ENCODE peak calls at places on chromosomes 11 and 22, in eight cellular contexts. F is cardiac septum, R is C1 segment of cervical spinal cord, B is M059J, P is Caki2, G is left cardiac atrium, V is AG10803, Z is astrocyte of the cerebellum. U is an unnamed sample.

GRCh38 chr11:196786-197731 is 4.2 kb downstream of the SCGB1C1 start:
- DNase-seq in F (peak; percentile 62), G (peak; percentile 20), R (no peak), V (no peak), P (no peak), Z (no peak), B (peak; percentile 30), U (no peak)

GRCh38 chr11:76700177-76701100 is 29.9 kb upstream of the LRRC32 start:
- DNase-seq in V (peak; percentile 95), F (no peak), G (peak; percentile 34), R (no peak), B (peak; percentile 93), Z (peak; percentile 45), P (peak; percentile 14), U (no peak)

GRCh38 chr22:20203142-20204099 is 52.6 kb upstream of the CCDC188 start:
- DNase-seq in F (no peak), G (peak; percentile 43), R (no peak), V (peak; percentile 9), P (peak; percentile 92), B (peak; percentile 40), Z (no peak), U (no peak)

GRCh38 chr22:23834830-23835772 is 3.7 kb downstream of the DERL3 start:
- DNase-seq in R (peak; percentile 67), G (peak; percentile 64), V (no peak), B (no peak), Z (no peak), P (no peak), F (peak; percentile 85), U (peak; percentile 85)

GRCh38 chr22:35561796-35562526 is 21.3 kb downstream of the RASD2 start:
- DNase-seq in F (no peak), P (peak; percentile 69), B (peak; percentile 82), R (no peak), Z (no peak), G (no peak), V (peak; percentile 61), U (no peak)

GRCh38 chr11:1733716-1734351 is 16.6 kb downstream of the IFITM10 start:
- DNase-seq in F (no peak), Z (no peak), P (no peak), R (no peak), B (peak; percentile 14), V (no peak), G (no peak), U (no peak)

GRCh38 chr11:57463596-57464342 is 3.4 kb downstream of the RTN4RL2 start:
- DNase-seq in Z (no peak), B (no peak), V (no peak), G (no peak), P (no peak), R (no peak), F (no peak), U (no peak)

GRCh38 chr11:1236316-1237127 is 13.7 kb downstream of the MUC5B start:
- DNase-seq in V (no peak), R (no peak), P (no peak), G (peak; percentile 8), F (peak; percentile 73), B (no peak), Z (no peak), U (no peak)

GRCh38 chr11:43942651-43943356 is 367 bp downstream of the C11orf96 start:
- DNase-seq in G (peak; percentile 43), Z (no peak), B (peak; percentile 55), P (peak; percentile 49), R (no peak), F (peak; percentile 73), V (no peak), U (peak; percentile 47)

GRCh38 chr11:85718991-85719807 is 33.2 kb upstream of the CCDC89 start:
- DNase-seq in R (peak; percentile 59), Z (peak; percentile 98), V (peak; percentile 100), B (peak; percentile 98), F (peak; percentile 76), P (peak; percentile 92), G (peak; percentile 64), U (peak; percentile 69)

GRCh38 chr11:60968223-60968622 is 3.3 kb upstream of the CD6 start:
- DNase-seq in B (no peak), G (no peak), F (no peak), R (no peak), Z (no peak), P (no peak), V (no peak), U (no peak)

GRCh38 chr11:28123151-28123571 is 15.0 kb downstream of the METTL15 start:
- DNase-seq in Z (no peak), P (no peak), B (peak; percentile 80), R (no peak), F (no peak), G (no peak), V (peak; percentile 28), U (no peak)

GRCh38 chr11:6538456-6538855 is 41.4 kb downstream of the DNHD1 start:
- DNase-seq in R (no peak), F (no peak), G (no peak), P (no peak), V (no peak), B (no peak), Z (no peak), U (no peak)

GRCh38 chr11:113085446-113085845 is 124.2 kb downstream of the NCAM1 start:
- DNase-seq in P (no peak), V (no peak), Z (no peak), G (no peak), B (no peak), F (no peak), R (no peak), U (no peak)

GRCh38 chr11:66467756-66468155 is 1.1 kb downstream of the PELI3 start:
- DNase-seq in P (peak; percentile 5), V (no peak), Z (no peak), G (peak; percentile 54), R (no peak), F (no peak), B (peak; percentile 39), U (no peak)

GRCh38 chr11:16612801-16613400 is 125.5 kb upstream of the C11orf58 start:
- DNase-seq in Z (no peak), F (no peak), B (no peak), R (no peak), P (peak; percentile 10), G (no peak), V (no peak), U (peak; percentile 4)

GRCh38 chr11:72723508-72723907 is 28.7 kb downstream of the ARAP1 start:
- DNase-seq in P (no peak), G (no peak), Z (no peak), F (no peak), B (no peak), R (no peak), V (no peak), U (no peak)

GRCh38 chr11:36380296-36381004 is 84.4 kb downstream of the PRR5L start:
- DNase-seq in G (no peak), P (no peak), Z (no peak), R (no peak), V (no peak), B (no peak), F (no peak), U (no peak)

GRCh38 chr11:43632171-43632570 is 48.4 kb upstream of the HSD17B12 start:
- DNase-seq in V (peak; percentile 23), R (no peak), F (no peak), G (no peak), Z (no peak), B (peak; percentile 66), P (no peak), U (no peak)

GRCh38 chr11:4453118-4453517 is 4.0 kb downstream of the OR52K2 start:
- DNase-seq in B (no peak), G (no peak), Z (no peak), P (no peak), F (no peak), V (no peak), R (no peak), U (no peak)

GRCh38 chr11:10771457-10771856 is 20.4 kb downstream of the CTR9 start:
- DNase-seq in P (no peak), B (no peak), V (no peak), Z (no peak), F (no peak), R (no peak), G (no peak), U (no peak)

GRCh38 chr11:112656772-112657428 is 304.3 kb upstream of the NCAM1 start:
- DNase-seq in F (no peak), P (no peak), Z (peak; percentile 77), V (peak; percentile 91), R (no peak), G (no peak), B (peak; percentile 50), U (no peak)

U was measured in Ammon's horn.